ENCODE peak calls at places on chromosomes 12 and 14, in four cellular contexts. Z, U, X and S are unnamed samples.

GRCh38 chr14:85533821-85534271 is 3.9 kb downstream of the FLRT2 start:
- DNase-seq in X (no peak), Z (no peak), U (no peak), S (no peak)

GRCh38 chr12:3655331-3655900 is 97.5 kb downstream of the CRACR2A start:
- DNase-seq in X (no peak), Z (peak), U (no peak), S (no peak)

GRCh38 chr12:53660064-53660463 is 15.8 kb downstream of the ATP5MC2 start:
- DNase-seq in U (no peak), Z (no peak), X (no peak), S (no peak)

GRCh38 chr14:88937706-88938105 is 113.3 kb downstream of the TTC8 start:
- DNase-seq in U (no peak), Z (peak), X (no peak), S (no peak)

GRCh38 chr12:6047249-6048227 is 76.9 kb downstream of the VWF start:
- DNase-seq in Z (no peak), U (no peak), X (peak), S (no peak)

GRCh38 chr14:69636051-69636639 is 24.7 kb downstream of the SUSD6 start:
- DNase-seq in X (no peak), U (no peak), Z (no peak), S (no peak)

GRCh38 chr12:54684636-54685630 is 36.8 kb upstream of the DCD start:
- DNase-seq in U (no peak), Z (no peak), X (no peak), S (no peak)

GRCh38 chr14:54864526-54864925 is 38.1 kb downstream of the GCH1 start:
- DNase-seq in Z (no peak), U (no peak), X (no peak), S (no peak)

GRCh38 chr14:71403673-71404072 is 496.4 kb downstream of the PCNX1 start:
- DNase-seq in U (peak), Z (peak), X (no peak), S (no peak)

GRCh38 chr12:11584213-11584855 is 65.1 kb upstream of the ETV6 start:
- DNase-seq in X (no peak), U (no peak), Z (no peak), S (no peak)

GRCh38 chr14:53550776-53551175 is 397.7 kb upstream of the DDHD1 start:
- DNase-seq in U (no peak), Z (no peak), X (no peak), S (no peak)

GRCh38 chr14:58817846-58818245 is 180.1 kb downstream of the DACT1 start:
- DNase-seq in X (peak), Z (no peak), U (no peak), S (no peak)

GRCh38 chr12:106304001-106304421 is 1.5 kb downstream of the TCP11L2 start:
- DNase-seq in U (no peak), X (no peak), Z (no peak), S (no peak)

GRCh38 chr14:39568809-39569538 is 136.7 kb upstream of the FBXO33 start:
- DNase-seq in X (no peak), Z (no peak), U (no peak), S (no peak)

GRCh38 chr14:104113631-104114420 is 24.6 kb upstream of the KIF26A start:
- DNase-seq in U (no peak), Z (no peak), X (no peak), S (peak)

GRCh38 chr14:21440857-21441256 is 15.1 kb downstream of the CHD8 start:
- DNase-seq in U (no peak), Z (no peak), X (no peak), S (no peak)

GRCh38 chr14:63039800-63040380 is 5.4 kb downstream of the KCNH5 start:
- DNase-seq in U (no peak), Z (peak), X (peak), S (no peak)

GRCh38 chr14:71206766-71207371 is 299.6 kb downstream of the PCNX1 start:
- DNase-seq in Z (peak), U (no peak), X (peak), S (no peak)

GRCh38 chr12:74111688-74112360 is 425.8 kb upstream of the ATXN7L3B start:
- DNase-seq in U (no peak), Z (peak), X (no peak), S (no peak)

GRCh38 chr12:113973109-113973904 is 7.2 kb upstream of the RBM19 start:
- DNase-seq in Z (no peak), U (no peak), X (no peak), S (no peak)

GRCh38 chr12:128726866-128727265 is 96.9 kb downstream of the SLC15A4 start:
- DNase-seq in U (no peak), X (no peak), Z (no peak), S (no peak)

GRCh38 chr14:101980700-101981099 is 16.3 kb downstream of the DYNC1H1 start:
- DNase-seq in X (peak), Z (peak), U (peak), S (peak)

GRCh38 chr14:35687335-35687939 is 121.7 kb downstream of the RALGAPA1 start:
- DNase-seq in Z (peak), X (no peak), U (peak), S (no peak)

GRCh38 chr12:74957636-74958035 is 252.0 kb downstream of the KCNC2 start:
- DNase-seq in U (no peak), X (no peak), Z (no peak), S (no peak)

GRCh38 chr14:101232340-101233015 is 328.8 kb upstream of the DIO3 start:
- DNase-seq in U (no peak), X (no peak), Z (no peak), S (no peak)

GRCh38 chr14:105357626-105358025 is 40.7 kb upstream of the TEX22 start:
- DNase-seq in Z (no peak), X (no peak), U (no peak), S (peak)

GRCh38 chr14:20690848-20691640 is 2.5 kb downstream of the ANG start:
- DNase-seq in Z (peak), U (peak), X (no peak), S (no peak)

GRCh38 chr14:99125113-99125512 is 146.9 kb downstream of the BCL11B start:
- DNase-seq in Z (no peak), U (no peak), X (no peak), S (no peak)

GRCh38 chr12:27284751-27285150 is 40.7 kb downstream of the STK38L start:
- DNase-seq in X (peak), Z (peak), U (peak), S (no peak)

GRCh38 chr12:94686834-94687628 is 36.7 kb upstream of the TMCC3 start:
- DNase-seq in Z (no peak), U (no peak), X (no peak), S (no peak)

GRCh38 chr12:104651812-104652211 is 195.1 kb downstream of the CHST11 start:
- DNase-seq in X (no peak), Z (no peak), U (no peak), S (no peak)

GRCh38 chr12:103326190-103326589 is 169.6 kb downstream of the C12orf42 start:
- DNase-seq in U (no peak), Z (peak), X (no peak), S (no peak)
- TF ChIP-seq CTCF in U (peak), Z (peak), X (no peak), S (no peak)

GRCh38 chr12:48199784-48200198 is 3.3 kb downstream of the OR10AD1 start:
- DNase-seq in Z (peak), X (no peak), U (no peak), S (peak)

GRCh38 chr12:48198985-48199384 is 4.1 kb downstream of the OR10AD1 start:
- DNase-seq in X (no peak), Z (no peak), U (no peak), S (no peak)

GRCh38 chr12:48198619-48198973 is 4.5 kb downstream of the OR10AD1 start:
- DNase-seq in X (no peak), Z (no peak), U (no peak), S (peak)

GRCh38 chr12:48197549-48197966 is 5.5 kb downstream of the OR10AD1 start:
- DNase-seq in U (peak), X (no peak), Z (peak), S (no peak)

GRCh38 chr12:48197967-48198618 is 5.0 kb downstream of the OR10AD1 start:
- DNase-seq in U (peak), X (peak), Z (peak), S (peak)
- TF ChIP-seq CTCF in U (no peak), X (peak), Z (no peak), S (peak)

DNA sequence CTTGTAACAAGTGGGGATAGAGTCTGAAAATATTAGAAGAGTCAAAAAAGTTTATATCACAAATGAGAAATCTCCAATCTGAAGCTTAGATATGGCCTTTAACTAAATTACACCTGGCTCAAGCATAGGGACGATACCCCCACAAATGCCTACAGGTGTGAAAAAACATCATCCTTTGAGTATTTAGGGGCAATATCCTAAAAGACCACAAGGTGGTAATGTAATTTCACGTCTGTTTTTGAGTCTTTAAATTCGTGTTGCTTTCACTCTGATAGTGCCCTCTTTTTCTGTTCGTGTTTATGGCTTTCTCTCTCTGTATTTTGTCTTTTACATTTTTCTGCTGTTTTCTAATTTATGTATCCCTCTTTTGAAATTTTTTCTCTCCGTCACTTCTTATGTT is 84.3 kb downstream of the ETNK1 start:
- DNase-seq in Z (peak), X (no peak), U (peak), S (no peak)
- TF ChIP-seq CTCF in Z (peak), X (peak), U (peak), S (no peak)

DNA sequence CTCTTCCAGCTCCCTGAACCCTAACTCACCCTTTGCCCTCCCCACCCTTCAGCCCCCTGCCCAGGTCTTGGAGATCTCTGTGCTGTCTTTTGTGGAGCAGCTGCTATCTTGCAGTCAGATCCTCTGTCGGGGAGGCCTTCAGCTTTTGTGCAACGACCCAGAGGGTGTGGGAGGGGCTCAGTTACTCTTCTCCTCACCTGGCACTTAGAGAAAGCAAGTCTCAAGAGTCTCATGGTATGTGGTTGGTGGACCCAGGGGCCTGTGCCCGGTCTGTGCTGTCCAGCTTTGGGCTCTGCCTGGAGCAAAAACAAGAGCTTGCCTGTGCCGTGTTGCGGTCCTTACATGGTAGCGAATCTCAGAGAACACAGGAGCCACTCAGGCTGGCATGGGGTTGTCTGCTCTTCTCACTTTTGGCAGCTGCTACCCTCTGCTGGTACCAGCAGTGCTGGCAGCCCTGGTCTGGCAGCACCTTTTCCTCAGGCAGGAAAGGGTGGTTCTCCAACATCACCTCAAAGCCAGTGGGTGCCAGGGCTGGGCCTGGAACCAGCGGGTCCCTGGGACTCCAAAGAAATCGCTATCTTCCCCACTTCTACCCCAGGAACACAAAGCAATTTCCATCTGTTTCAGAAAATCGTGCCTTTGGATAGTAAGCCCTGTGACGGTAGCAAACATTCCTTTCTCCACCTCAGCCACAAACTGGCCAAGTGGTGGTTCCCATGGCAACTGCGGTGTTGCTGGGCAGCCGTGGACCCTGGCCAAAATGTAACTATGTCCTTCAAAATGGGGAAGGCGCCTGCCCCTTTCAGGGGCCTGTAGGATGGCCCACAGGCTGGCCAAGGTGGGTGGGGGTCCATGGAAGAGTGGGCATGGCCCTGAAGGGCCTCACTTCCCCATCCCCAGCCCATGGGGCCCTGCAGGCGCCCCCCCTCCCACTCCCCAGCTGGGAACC is 90.0 kb downstream of the RIN3 start:
- DNase-seq in U (no peak), Z (peak), X (no peak), S (peak)
- TF ChIP-seq CTCF in U (no peak), Z (peak), X (peak), S (peak)

GRCh38 chr12:132853285-132854092 is 24.8 kb upstream of the GOLGA3 start:
- DNase-seq in X (no peak), Z (no peak), U (no peak), S (no peak)
- TF ChIP-seq CTCF in X (no peak), Z (no peak), U (no peak), S (no peak)

GRCh38 chr14:96357216-96357615 is 5.9 kb downstream of the ATG2B start:
- DNase-seq in U (no peak), Z (no peak), X (no peak), S (no peak)
- TF ChIP-seq CTCF in U (no peak), Z (no peak), X (no peak), S (no peak)

GRCh38 chr12:79512068-79512467 is 178.7 kb downstream of the PAWR start:
- DNase-seq in X (no peak), Z (peak), U (no peak), S (no peak)
- TF ChIP-seq CTCF in X (peak), Z (peak), U (peak), S (no peak)

DNA sequence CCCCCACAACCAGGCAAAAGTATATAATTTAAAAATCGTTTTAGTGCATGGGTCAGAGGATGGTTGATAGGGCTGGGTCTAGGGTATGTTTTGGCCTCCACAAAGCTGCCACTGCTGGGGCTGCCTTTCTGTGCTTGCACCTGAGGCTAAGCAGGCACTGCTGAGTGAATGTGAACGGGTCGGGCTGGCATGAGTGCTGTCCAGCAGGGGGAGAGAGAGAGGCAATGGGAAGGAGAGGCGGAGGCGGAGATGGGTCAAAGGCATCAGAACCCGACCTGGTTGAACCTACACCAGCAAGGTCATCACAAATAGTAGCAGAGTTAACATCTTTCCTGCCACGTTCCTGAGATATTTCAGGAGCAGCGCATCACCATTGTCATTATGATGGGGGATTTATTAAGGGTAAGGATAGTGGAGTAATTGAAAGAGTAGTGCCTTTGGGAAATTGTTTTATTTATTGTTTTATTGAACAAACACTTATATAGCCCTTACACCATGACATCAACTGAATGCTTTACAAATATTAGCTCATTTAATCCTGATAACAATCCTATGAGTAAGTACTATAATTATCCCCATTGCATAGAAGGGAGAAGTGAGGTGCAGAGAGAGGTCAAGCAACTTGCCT is 5.8 kb upstream of the NRXN3 start:
- DNase-seq in Z (peak), U (no peak), X (no peak), S (no peak)
- TF ChIP-seq CTCF in Z (peak), U (peak), X (no peak), S (peak)

GRCh38 chr12:169528-170360 is 44.2 kb downstream of the SLC6A12 start:
- DNase-seq in X (no peak), U (no peak), Z (no peak), S (no peak)
- TF ChIP-seq CTCF in X (no peak), U (peak), Z (no peak), S (no peak)